ENCODE peak calls at places on chromosomes 4 and X, in eight cellular contexts. B is anterior cingulate cortex; N is activated CD8-positive, alpha-beta memory T cell treated with anti-CD3 and anti-CD28 coated beads for 24 hours; Y is NCI-H226; R is psoas muscle; W is HAP-1; F is T follicular helper cell; Z is CD8-positive, alpha-beta T cell. P is an unnamed sample.

GRCh38 chrX:107025538-107025937 is 25.5 kb upstream of the MORC4 start:
- DNase-seq in B (no peak), N (no peak), Y (no peak), R (no peak), W (peak; percentile 51), F (no peak), Z (no peak), P (no peak)

GRCh38 chr4:173288296-173288695 is 45.9 kb downstream of the HMGB2 start:
- DNase-seq in B (no peak), N (peak; percentile 85), Y (peak; percentile 38), R (no peak), W (peak; percentile 28), F (peak; percentile 57), Z (peak; percentile 76), P (peak; percentile 37)

GRCh38 chr4:125735107-125735506 is 420.4 kb downstream of the FAT4 start:
- DNase-seq in B (no peak), N (no peak), Y (peak; percentile 95), R (peak; percentile 25), W (no peak), F (no peak), Z (no peak), P (no peak)

GRCh38 chr4:56671373-56671772 is 9.7 kb downstream of the HOPX start:
- DNase-seq in B (no peak), N (no peak), Y (no peak), R (no peak), W (no peak), F (no peak), Z (no peak), P (no peak)

GRCh38 chrX:136851526-136851925 is 29.0 kb downstream of the RBMX start:
- DNase-seq in B (no peak), N (no peak), Y (no peak), R (no peak), W (no peak), F (no peak), Z (no peak), P (no peak)

GRCh38 chrX:38879631-38880220 is 78.5 kb downstream of the MID1IP1 start:
- DNase-seq in B (no peak), N (no peak), Y (no peak), R (peak; percentile 18), W (no peak), F (no peak), Z (no peak), P (no peak)

GRCh38 chr4:103567591-103567990 is 152.2 kb downstream of the TACR3 start:
- DNase-seq in B (no peak), N (no peak), Y (no peak), R (no peak), W (no peak), F (no peak), Z (no peak), P (no peak)

GRCh38 chr4:865572-865971 is 39.6 kb upstream of the CPLX1 start:
- DNase-seq in B (no peak), N (no peak), Y (no peak), R (no peak), W (no peak), F (no peak), Z (no peak), P (no peak)

GRCh38 chr4:152064753-152065152 is 303.9 kb upstream of the GATB start:
- DNase-seq in B (no peak), N (no peak), Y (peak; percentile 66), R (no peak), W (no peak), F (no peak), Z (no peak), P (no peak)

GRCh38 chrX:68018248-68019203 is 414.8 kb downstream of the OPHN1 start:
- DNase-seq in B (no peak), N (no peak), Y (peak; percentile 5), R (no peak), W (peak; percentile 51), F (no peak), Z (no peak), P (no peak)

GRCh38 chrX:69262036-69262905 is 97.0 kb upstream of the PJA1 start:
- DNase-seq in B (no peak), N (no peak), Y (peak; percentile 57), R (no peak), W (peak; percentile 57), F (no peak), Z (no peak), P (no peak)

GRCh38 chrX:154714925-154715324 is 36.0 kb downstream of the GAB3 start:
- DNase-seq in B (no peak), N (no peak), Y (no peak), R (no peak), W (peak; percentile 55), F (peak; percentile 30), Z (peak; percentile 59), P (no peak)

GRCh38 chrX:154486396-154487207 is at the start of gene UBL4A:
- DNase-seq in B (peak; percentile 21), N (peak; percentile 81), Y (peak; percentile 70), R (peak; percentile 68), W (peak; percentile 60), F (peak; percentile 26), Z (peak; percentile 59), P (peak; percentile 37)

GRCh38 chr4:175062183-175062592 is 144.0 kb downstream of the ADAM29 start:
- DNase-seq in B (no peak), N (no peak), Y (no peak), R (no peak), W (no peak), F (no peak), Z (no peak), P (no peak)

GRCh38 chr4:1187182-1187581 is 14.8 kb upstream of the SPON2 start:
- DNase-seq in B (no peak), N (peak; percentile 56), Y (no peak), R (no peak), W (no peak), F (no peak), Z (no peak), P (no peak)

GRCh38 chr4:4488405-4489404 is 53.1 kb downstream of the STX18 start:
- DNase-seq in B (no peak), N (peak; percentile 78), Y (no peak), R (peak; percentile 44), W (peak; percentile 85), F (peak; percentile 55), Z (peak; percentile 68), P (peak; percentile 58)

GRCh38 chrX:44483965-44484606 is 58.6 kb downstream of the FUNDC1 start:
- DNase-seq in B (no peak), N (no peak), Y (peak; percentile 41), R (no peak), W (no peak), F (no peak), Z (no peak), P (no peak)

GRCh38 chr4:139922625-139923024 is 231.4 kb downstream of the MAML3 start:
- DNase-seq in B (no peak), N (no peak), Y (peak; percentile 50), R (no peak), W (no peak), F (no peak), Z (no peak), P (no peak)

GRCh38 chrX:11064851-11065600 is 46.1 kb upstream of the HCCS start:
- DNase-seq in B (no peak), N (no peak), Y (peak; percentile 72), R (no peak), W (peak; percentile 74), F (no peak), Z (no peak), P (no peak)

GRCh38 chr4:99811850-99812249 is 4.8 kb upstream of the DAPP1 start:
- DNase-seq in B (no peak), N (no peak), Y (no peak), R (no peak), W (peak; percentile 10), F (peak; percentile 12), Z (peak; percentile 55), P (peak; percentile 45)

GRCh38 chr4:135065366-135065765 is 863.8 kb upstream of the PABPC4L start:
- DNase-seq in B (no peak), N (no peak), Y (peak; percentile 2), R (no peak), W (no peak), F (no peak), Z (no peak), P (no peak)

GRCh38 chr4:151347490-151347889 is 22.1 kb upstream of the SH3D19 start:
- DNase-seq in B (no peak), N (no peak), Y (no peak), R (no peak), W (no peak), F (no peak), Z (no peak), P (no peak)

GRCh38 chr4:71009091-71009490 is 15.6 kb downstream of the DCK start:
- DNase-seq in B (no peak), N (no peak), Y (peak; percentile 14), R (no peak), W (no peak), F (no peak), Z (no peak), P (no peak)

P was measured in T-cell.